ENCODE peak calls at places on chromosomes 12 and 14, in five cellular contexts. N is activated naive CD4-positive, alpha-beta T cell treated with anti-CD3 and anti-CD28 coated beads, Interleukin-2, amount 50 U/mL, for 16 hours; H is lower leg skin; M is fibroblast of villous mesenchyme; J is GM04504. K is an unnamed sample.

GRCh38 chr14:68663385-68664076 is 129.3 kb downstream of the ZFP36L1 start:
- DNase-seq in H (peak), M (peak), N (no peak), J (no peak), K (no peak)

GRCh38 chr12:43540474-43540873 is 11.5 kb downstream of the ADAMTS20 start:
- DNase-seq in H (no peak), J (no peak), N (no peak), M (no peak), K (no peak)

GRCh38 chr12:59742831-59743230 is 147.0 kb downstream of the SLC16A7 start:
- DNase-seq in J (peak), M (peak), H (no peak), N (no peak), K (no peak)

GRCh38 chr12:38384816-38385491 is 68.4 kb downstream of the ALG10B start:
- DNase-seq in J (no peak), H (no peak), M (no peak), N (no peak), K (no peak)

GRCh38 chr14:77985235-77985634 is 184.9 kb upstream of the NRXN3 start:
- DNase-seq in J (no peak), N (no peak), H (no peak), M (no peak), K (no peak)

GRCh38 chr14:99633141-99633540 is 11.8 kb upstream of the HHIPL1 start:
- DNase-seq in H (no peak), M (no peak), J (no peak), N (no peak), K (no peak)

GRCh38 chr12:32230607-32230982 is 123.9 kb downstream of the BICD1 start:
- DNase-seq in J (no peak), M (no peak), H (no peak), N (no peak), K (no peak)

GRCh38 chr12:1993871-1994371 is 10.3 kb downstream of the DCP1B start:
- DNase-seq in N (no peak), J (peak), M (peak), H (no peak), K (no peak)

GRCh38 chr12:12586879-12587675 is 24.4 kb upstream of the DUSP16 start:
- DNase-seq in H (no peak), N (no peak), J (no peak), M (no peak), K (no peak)

GRCh38 chr12:129351481-129351880 is 498.2 kb downstream of the GLT1D1 start:
- DNase-seq in H (no peak), J (no peak), N (no peak), M (no peak), K (no peak)